ENCODE peak calls at places on chromosomes 12 and 14, in ten cellular contexts. One of them, this sample, is unnamed.

GRCh38 chr14:44912041-44912869 is 49.5 kb downstream of the KLHL28 start:
- DNase-seq in lower lobe of right lung: no peak
- DNase-seq in HFFc6: no peak
- DNase-seq in brain microvascular endothelial cell: no peak
- DNase-seq in iris pigment epithelial cell: no peak
- DNase-seq in NCI-H1092 treated with DMSO at 0.1 percent for 48 hours: no peak
- DNase-seq in CD8-positive, alpha-beta T cell: no peak
- DNase-seq in nucleus accumbens: no peak
- DNase-seq in activated CD4-positive, alpha-beta T cell treated with anti-CD3 and anti-CD28 coated beads, Interleukin-2, amount 50 U/mL, for 24 hours: no peak
- DNase-seq in AG09309: no peak
- DNase-seq in this sample: no peak

GRCh38 chr12:58757422-58757821 is 162.9 kb downstream of the LRIG3 start:
- DNase-seq in iris pigment epithelial cell: peak
- DNase-seq in AG09309: peak
- DNase-seq in lower lobe of right lung: no peak
- DNase-seq in NCI-H1092 treated with DMSO at 0.1 percent for 48 hours: no peak
- DNase-seq in nucleus accumbens: no peak
- DNase-seq in brain microvascular endothelial cell: peak
- DNase-seq in activated CD4-positive, alpha-beta T cell treated with anti-CD3 and anti-CD28 coated beads, Interleukin-2, amount 50 U/mL, for 24 hours: no peak
- DNase-seq in CD8-positive, alpha-beta T cell: no peak
- DNase-seq in HFFc6: peak
- DNase-seq in this sample: no peak

GRCh38 chr14:50254248-50254647 is 22.9 kb upstream of the SOS2 start:
- DNase-seq in AG09309: no peak
- DNase-seq in activated CD4-positive, alpha-beta T cell treated with anti-CD3 and anti-CD28 coated beads, Interleukin-2, amount 50 U/mL, for 24 hours: no peak
- DNase-seq in brain microvascular endothelial cell: no peak
- DNase-seq in NCI-H1092 treated with DMSO at 0.1 percent for 48 hours: no peak
- DNase-seq in nucleus accumbens: no peak
- DNase-seq in HFFc6: no peak
- DNase-seq in lower lobe of right lung: no peak
- DNase-seq in iris pigment epithelial cell: no peak
- DNase-seq in CD8-positive, alpha-beta T cell: no peak
- DNase-seq in this sample: no peak

GRCh38 chr12:12336049-12336411 is 14.0 kb downstream of the MANSC1 start:
- DNase-seq in AG09309: no peak
- DNase-seq in iris pigment epithelial cell: peak
- DNase-seq in activated CD4-positive, alpha-beta T cell treated with anti-CD3 and anti-CD28 coated beads, Interleukin-2, amount 50 U/mL, for 24 hours: no peak
- DNase-seq in nucleus accumbens: no peak
- DNase-seq in CD8-positive, alpha-beta T cell: no peak
- DNase-seq in NCI-H1092 treated with DMSO at 0.1 percent for 48 hours: no peak
- DNase-seq in lower lobe of right lung: no peak
- DNase-seq in brain microvascular endothelial cell: peak
- DNase-seq in HFFc6: no peak
- DNase-seq in this sample: no peak

GRCh38 chr12:49990269-49990668 is 17.5 kb downstream of the AQP6 start:
- DNase-seq in iris pigment epithelial cell: peak
- DNase-seq in lower lobe of right lung: no peak
- DNase-seq in nucleus accumbens: no peak
- DNase-seq in NCI-H1092 treated with DMSO at 0.1 percent for 48 hours: no peak
- DNase-seq in CD8-positive, alpha-beta T cell: no peak
- DNase-seq in HFFc6: no peak
- DNase-seq in activated CD4-positive, alpha-beta T cell treated with anti-CD3 and anti-CD28 coated beads, Interleukin-2, amount 50 U/mL, for 24 hours: no peak
- DNase-seq in AG09309: peak
- DNase-seq in brain microvascular endothelial cell: no peak
- DNase-seq in this sample: no peak

GRCh38 chr12:52313926-52314325 is 7.3 kb downstream of the KRT83 start:
- DNase-seq in activated CD4-positive, alpha-beta T cell treated with anti-CD3 and anti-CD28 coated beads, Interleukin-2, amount 50 U/mL, for 24 hours: no peak
- DNase-seq in iris pigment epithelial cell: no peak
- DNase-seq in lower lobe of right lung: no peak
- DNase-seq in HFFc6: no peak
- DNase-seq in CD8-positive, alpha-beta T cell: no peak
- DNase-seq in brain microvascular endothelial cell: no peak
- DNase-seq in NCI-H1092 treated with DMSO at 0.1 percent for 48 hours: no peak
- DNase-seq in AG09309: no peak
- DNase-seq in nucleus accumbens: no peak
- DNase-seq in this sample: no peak

GRCh38 chr12:93192878-93193277 is 184.8 kb upstream of the NUDT4 start:
- DNase-seq in activated CD4-positive, alpha-beta T cell treated with anti-CD3 and anti-CD28 coated beads, Interleukin-2, amount 50 U/mL, for 24 hours: no peak
- DNase-seq in AG09309: no peak
- DNase-seq in NCI-H1092 treated with DMSO at 0.1 percent for 48 hours: no peak
- DNase-seq in HFFc6: no peak
- DNase-seq in CD8-positive, alpha-beta T cell: no peak
- DNase-seq in lower lobe of right lung: no peak
- DNase-seq in brain microvascular endothelial cell: no peak
- DNase-seq in nucleus accumbens: no peak
- DNase-seq in iris pigment epithelial cell: peak
- DNase-seq in this sample: no peak

GRCh38 chr14:35384386-35385041 is 20.0 kb downstream of the NFKBIA start:
- DNase-seq in brain microvascular endothelial cell: peak
- DNase-seq in iris pigment epithelial cell: peak
- DNase-seq in activated CD4-positive, alpha-beta T cell treated with anti-CD3 and anti-CD28 coated beads, Interleukin-2, amount 50 U/mL, for 24 hours: no peak
- DNase-seq in nucleus accumbens: no peak
- DNase-seq in NCI-H1092 treated with DMSO at 0.1 percent for 48 hours: no peak
- DNase-seq in HFFc6: peak
- DNase-seq in AG09309: peak
- DNase-seq in CD8-positive, alpha-beta T cell: no peak
- DNase-seq in lower lobe of right lung: no peak
- DNase-seq in this sample: no peak

GRCh38 chr12:130764475-130765185 is 48.5 kb upstream of the RIMBP2 start:
- DNase-seq in activated CD4-positive, alpha-beta T cell treated with anti-CD3 and anti-CD28 coated beads, Interleukin-2, amount 50 U/mL, for 24 hours: no peak
- DNase-seq in CD8-positive, alpha-beta T cell: no peak
- DNase-seq in NCI-H1092 treated with DMSO at 0.1 percent for 48 hours: no peak
- DNase-seq in nucleus accumbens: no peak
- DNase-seq in AG09309: no peak
- DNase-seq in iris pigment epithelial cell: peak
- DNase-seq in brain microvascular endothelial cell: peak
- DNase-seq in lower lobe of right lung: no peak
- DNase-seq in HFFc6: peak
- DNase-seq in this sample: no peak

GRCh38 chr12:105256921-105257320 is 20.9 kb upstream of the APPL2 start:
- DNase-seq in iris pigment epithelial cell: peak
- DNase-seq in NCI-H1092 treated with DMSO at 0.1 percent for 48 hours: no peak
- DNase-seq in nucleus accumbens: no peak
- DNase-seq in activated CD4-positive, alpha-beta T cell treated with anti-CD3 and anti-CD28 coated beads, Interleukin-2, amount 50 U/mL, for 24 hours: no peak
- DNase-seq in AG09309: peak
- DNase-seq in lower lobe of right lung: no peak
- DNase-seq in HFFc6: peak
- DNase-seq in CD8-positive, alpha-beta T cell: no peak
- DNase-seq in brain microvascular endothelial cell: peak
- DNase-seq in this sample: no peak

GRCh38 chr14:49497725-49498348 is 88.3 kb downstream of the RPS29 start:
- DNase-seq in iris pigment epithelial cell: peak
- DNase-seq in NCI-H1092 treated with DMSO at 0.1 percent for 48 hours: peak
- DNase-seq in HFFc6: peak
- DNase-seq in lower lobe of right lung: no peak
- DNase-seq in brain microvascular endothelial cell: peak
- DNase-seq in CD8-positive, alpha-beta T cell: peak
- DNase-seq in AG09309: peak
- DNase-seq in activated CD4-positive, alpha-beta T cell treated with anti-CD3 and anti-CD28 coated beads, Interleukin-2, amount 50 U/mL, for 24 hours: peak
- DNase-seq in nucleus accumbens: no peak
- DNase-seq in this sample: peak

GRCh38 chr12:123363743-123364531 is 710 bp downstream of the SBNO1 start:
- DNase-seq in activated CD4-positive, alpha-beta T cell treated with anti-CD3 and anti-CD28 coated beads, Interleukin-2, amount 50 U/mL, for 24 hours: no peak
- DNase-seq in brain microvascular endothelial cell: no peak
- DNase-seq in NCI-H1092 treated with DMSO at 0.1 percent for 48 hours: no peak
- DNase-seq in iris pigment epithelial cell: no peak
- DNase-seq in HFFc6: no peak
- DNase-seq in lower lobe of right lung: peak
- DNase-seq in AG09309: no peak
- DNase-seq in nucleus accumbens: peak
- DNase-seq in CD8-positive, alpha-beta T cell: peak
- DNase-seq in this sample: no peak

GRCh38 chr14:77007975-77008421 is 20.5 kb downstream of the IRF2BPL start:
- DNase-seq in nucleus accumbens: no peak
- DNase-seq in brain microvascular endothelial cell: no peak
- DNase-seq in iris pigment epithelial cell: no peak
- DNase-seq in AG09309: no peak
- DNase-seq in CD8-positive, alpha-beta T cell: no peak
- DNase-seq in HFFc6: no peak
- DNase-seq in lower lobe of right lung: peak
- DNase-seq in NCI-H1092 treated with DMSO at 0.1 percent for 48 hours: peak
- DNase-seq in activated CD4-positive, alpha-beta T cell treated with anti-CD3 and anti-CD28 coated beads, Interleukin-2, amount 50 U/mL, for 24 hours: no peak
- DNase-seq in this sample: no peak

GRCh38 chr12:94832780-94833760 is 170.4 kb downstream of the NDUFA12 start:
- DNase-seq in nucleus accumbens: no peak
- DNase-seq in AG09309: no peak
- DNase-seq in HFFc6: no peak
- DNase-seq in iris pigment epithelial cell: peak
- DNase-seq in CD8-positive, alpha-beta T cell: no peak
- DNase-seq in activated CD4-positive, alpha-beta T cell treated with anti-CD3 and anti-CD28 coated beads, Interleukin-2, amount 50 U/mL, for 24 hours: no peak
- DNase-seq in NCI-H1092 treated with DMSO at 0.1 percent for 48 hours: peak
- DNase-seq in lower lobe of right lung: no peak
- DNase-seq in brain microvascular endothelial cell: no peak
- DNase-seq in this sample: no peak

GRCh38 chr12:65720136-65720535 is 104.1 kb upstream of the HMGA2 start:
- DNase-seq in CD8-positive, alpha-beta T cell: no peak
- DNase-seq in activated CD4-positive, alpha-beta T cell treated with anti-CD3 and anti-CD28 coated beads, Interleukin-2, amount 50 U/mL, for 24 hours: no peak
- DNase-seq in AG09309: peak
- DNase-seq in nucleus accumbens: no peak
- DNase-seq in iris pigment epithelial cell: peak
- DNase-seq in brain microvascular endothelial cell: peak
- DNase-seq in HFFc6: peak
- DNase-seq in NCI-H1092 treated with DMSO at 0.1 percent for 48 hours: no peak
- DNase-seq in lower lobe of right lung: no peak
- DNase-seq in this sample: no peak

GRCh38 chr14:33432407-33433023 is 493.8 kb downstream of the NPAS3 start:
- DNase-seq in brain microvascular endothelial cell: peak
- DNase-seq in HFFc6: peak
- DNase-seq in iris pigment epithelial cell: peak
- DNase-seq in CD8-positive, alpha-beta T cell: no peak
- DNase-seq in activated CD4-positive, alpha-beta T cell treated with anti-CD3 and anti-CD28 coated beads, Interleukin-2, amount 50 U/mL, for 24 hours: no peak
- DNase-seq in nucleus accumbens: no peak
- DNase-seq in lower lobe of right lung: no peak
- DNase-seq in AG09309: peak
- DNase-seq in NCI-H1092 treated with DMSO at 0.1 percent for 48 hours: peak
- DNase-seq in this sample: no peak

GRCh38 chr14:22737052-22737451 is 29.4 kb upstream of the OXA1L start:
- DNase-seq in activated CD4-positive, alpha-beta T cell treated with anti-CD3 and anti-CD28 coated beads, Interleukin-2, amount 50 U/mL, for 24 hours: peak
- DNase-seq in CD8-positive, alpha-beta T cell: no peak
- DNase-seq in iris pigment epithelial cell: peak
- DNase-seq in AG09309: no peak
- DNase-seq in NCI-H1092 treated with DMSO at 0.1 percent for 48 hours: no peak
- DNase-seq in nucleus accumbens: no peak
- DNase-seq in HFFc6: no peak
- DNase-seq in brain microvascular endothelial cell: no peak
- DNase-seq in lower lobe of right lung: no peak
- DNase-seq in this sample: no peak

GRCh38 chr14:49770212-49770817 is 2.4 kb downstream of the KLHDC2 start:
- DNase-seq in nucleus accumbens: no peak
- DNase-seq in brain microvascular endothelial cell: peak
- DNase-seq in lower lobe of right lung: no peak
- DNase-seq in AG09309: no peak
- DNase-seq in HFFc6: no peak
- DNase-seq in iris pigment epithelial cell: peak
- DNase-seq in NCI-H1092 treated with DMSO at 0.1 percent for 48 hours: no peak
- DNase-seq in activated CD4-positive, alpha-beta T cell treated with anti-CD3 and anti-CD28 coated beads, Interleukin-2, amount 50 U/mL, for 24 hours: no peak
- DNase-seq in CD8-positive, alpha-beta T cell: no peak
- DNase-seq in this sample: no peak

GRCh38 chr14:20460458-20461229 is 590 bp downstream of the PIP4P1 start:
- DNase-seq in activated CD4-positive, alpha-beta T cell treated with anti-CD3 and anti-CD28 coated beads, Interleukin-2, amount 50 U/mL, for 24 hours: peak
- DNase-seq in NCI-H1092 treated with DMSO at 0.1 percent for 48 hours: no peak
- DNase-seq in HFFc6: no peak
- DNase-seq in nucleus accumbens: no peak
- DNase-seq in CD8-positive, alpha-beta T cell: peak
- DNase-seq in AG09309: no peak
- DNase-seq in brain microvascular endothelial cell: no peak
- DNase-seq in iris pigment epithelial cell: no peak
- DNase-seq in lower lobe of right lung: peak
- DNase-seq in this sample: peak

GRCh38 chr14:28774764-28775738 is 8.5 kb downstream of the FOXG1 start:
- DNase-seq in activated CD4-positive, alpha-beta T cell treated with anti-CD3 and anti-CD28 coated beads, Interleukin-2, amount 50 U/mL, for 24 hours: no peak
- DNase-seq in CD8-positive, alpha-beta T cell: no peak
- DNase-seq in AG09309: no peak
- DNase-seq in iris pigment epithelial cell: no peak
- DNase-seq in NCI-H1092 treated with DMSO at 0.1 percent for 48 hours: no peak
- DNase-seq in HFFc6: no peak
- DNase-seq in brain microvascular endothelial cell: no peak
- DNase-seq in lower lobe of right lung: no peak
- DNase-seq in nucleus accumbens: no peak
- DNase-seq in this sample: no peak

GRCh38 chr14:35419429-35419841 is 14.9 kb upstream of the NFKBIA start:
- DNase-seq in iris pigment epithelial cell: no peak
- DNase-seq in brain microvascular endothelial cell: no peak
- DNase-seq in NCI-H1092 treated with DMSO at 0.1 percent for 48 hours: no peak
- DNase-seq in nucleus accumbens: no peak
- DNase-seq in HFFc6: peak
- DNase-seq in activated CD4-positive, alpha-beta T cell treated with anti-CD3 and anti-CD28 coated beads, Interleukin-2, amount 50 U/mL, for 24 hours: no peak
- DNase-seq in AG09309: no peak
- DNase-seq in CD8-positive, alpha-beta T cell: no peak
- DNase-seq in lower lobe of right lung: no peak
- DNase-seq in this sample: no peak

GRCh38 chr12:94261119-94261518 is 112.7 kb downstream of the PLXNC1 start:
- DNase-seq in iris pigment epithelial cell: no peak
- DNase-seq in activated CD4-positive, alpha-beta T cell treated with anti-CD3 and anti-CD28 coated beads, Interleukin-2, amount 50 U/mL, for 24 hours: no peak
- DNase-seq in HFFc6: no peak
- DNase-seq in brain microvascular endothelial cell: no peak
- DNase-seq in AG09309: no peak
- DNase-seq in CD8-positive, alpha-beta T cell: no peak
- DNase-seq in NCI-H1092 treated with DMSO at 0.1 percent for 48 hours: no peak
- DNase-seq in nucleus accumbens: no peak
- DNase-seq in lower lobe of right lung: no peak
- DNase-seq in this sample: no peak

GRCh38 chr14:80768646-80769045 is 172.9 kb downstream of the CEP128 start:
- DNase-seq in nucleus accumbens: no peak
- DNase-seq in activated CD4-positive, alpha-beta T cell treated with anti-CD3 and anti-CD28 coated beads, Interleukin-2, amount 50 U/mL, for 24 hours: no peak
- DNase-seq in CD8-positive, alpha-beta T cell: no peak
- DNase-seq in lower lobe of right lung: no peak
- DNase-seq in HFFc6: no peak
- DNase-seq in iris pigment epithelial cell: no peak
- DNase-seq in brain microvascular endothelial cell: no peak
- DNase-seq in AG09309: no peak
- DNase-seq in NCI-H1092 treated with DMSO at 0.1 percent for 48 hours: no peak
- DNase-seq in this sample: no peak

GRCh38 chr14:94768521-94769412 is 1.1 kb downstream of the GSC start:
- DNase-seq in NCI-H1092 treated with DMSO at 0.1 percent for 48 hours: no peak
- DNase-seq in CD8-positive, alpha-beta T cell: no peak
- DNase-seq in iris pigment epithelial cell: peak
- DNase-seq in brain microvascular endothelial cell: no peak
- DNase-seq in activated CD4-positive, alpha-beta T cell treated with anti-CD3 and anti-CD28 coated beads, Interleukin-2, amount 50 U/mL, for 24 hours: no peak
- DNase-seq in nucleus accumbens: no peak
- DNase-seq in lower lobe of right lung: no peak
- DNase-seq in AG09309: no peak
- DNase-seq in HFFc6: no peak
- DNase-seq in this sample: no peak

GRCh38 chr12:94731733-94732360 is 81.5 kb upstream of the TMCC3 start:
- DNase-seq in CD8-positive, alpha-beta T cell: no peak
- DNase-seq in NCI-H1092 treated with DMSO at 0.1 percent for 48 hours: no peak
- DNase-seq in nucleus accumbens: no peak
- DNase-seq in HFFc6: no peak
- DNase-seq in lower lobe of right lung: no peak
- DNase-seq in activated CD4-positive, alpha-beta T cell treated with anti-CD3 and anti-CD28 coated beads, Interleukin-2, amount 50 U/mL, for 24 hours: no peak
- DNase-seq in AG09309: no peak
- DNase-seq in brain microvascular endothelial cell: no peak
- DNase-seq in iris pigment epithelial cell: peak
- DNase-seq in this sample: no peak

GRCh38 chr14:31977001-31977556 is 100.0 kb upstream of the ARHGAP5 start:
- DNase-seq in HFFc6: no peak
- DNase-seq in iris pigment epithelial cell: no peak
- DNase-seq in NCI-H1092 treated with DMSO at 0.1 percent for 48 hours: no peak
- DNase-seq in brain microvascular endothelial cell: no peak
- DNase-seq in lower lobe of right lung: no peak
- DNase-seq in activated CD4-positive, alpha-beta T cell treated with anti-CD3 and anti-CD28 coated beads, Interleukin-2, amount 50 U/mL, for 24 hours: no peak
- DNase-seq in nucleus accumbens: no peak
- DNase-seq in AG09309: no peak
- DNase-seq in CD8-positive, alpha-beta T cell: no peak
- DNase-seq in this sample: no peak

This sample was measured in T-helper 1 cell.